ENCODE peak calls at places on chromosome 22, in four cellular contexts. C is left ventricle myocardium inferior, K is brain pericyte, Z is AG04449. D is an unnamed sample.

GRCh38 chr22:49163960-49164690 is 663.5 kb downstream of the BRD1 start:
- DNase-seq in C (no peak), K (no peak), Z (no peak), D (no peak)

GRCh38 chr22:50148991-50149721 is 21.4 kb upstream of the PANX2 start:
- DNase-seq in C (peak), K (no peak), Z (no peak), D (peak)

GRCh38 chr22:20750461-20751184 is 23.3 kb upstream of the SERPIND1 start:
- DNase-seq in C (peak), K (peak), Z (peak), D (no peak)

GRCh38 chr22:39920134-39920743 is 19.4 kb downstream of the GRAP2 start:
- DNase-seq in C (no peak), K (no peak), Z (no peak), D (no peak)

GRCh38 chr22:41478891-41479521 is 10.1 kb downstream of the ACO2 start:
- DNase-seq in C (no peak), K (no peak), Z (no peak), D (no peak)

GRCh38 chr22:43118024-43118849 is 7.7 kb downstream of the BIK start:
- DNase-seq in C (no peak), K (no peak), Z (no peak), D (peak)

GRCh38 chr22:27561301-27561820 is 240.2 kb downstream of the MN1 start:
- DNase-seq in C (no peak), K (no peak), Z (no peak), D (no peak)

GRCh38 chr22:18076060-18076497 is 1.7 kb upstream of the PEX26 start:
- DNase-seq in C (no peak), K (peak), Z (no peak), D (peak)

GRCh38 chr22:49323751-49324415 is 503.8 kb downstream of the BRD1 start:
- DNase-seq in C (no peak), K (no peak), Z (no peak), D (no peak)

GRCh38 chr22:33919591-33920501 is at the start of gene LARGE1:
- DNase-seq in C (peak), K (no peak), Z (no peak), D (peak)

GRCh38 chr22:46389081-46389480 is 53.6 kb downstream of the TRMU start:
- DNase-seq in C (no peak), K (no peak), Z (no peak), D (no peak)

GRCh38 chr22:49524362-49524761 is 303.3 kb downstream of the BRD1 start:
- DNase-seq in C (no peak), K (no peak), Z (no peak), D (no peak)

GRCh38 chr22:50270302-50271010 is at the start of gene MAPK11:
- DNase-seq in C (peak), K (no peak), Z (no peak), D (peak)

GRCh38 chr22:29302402-29302680 is 4.1 kb upstream of the GAS2L1 start:
- DNase-seq in C (no peak), K (no peak), Z (no peak), D (no peak)

GRCh38 chr22:43001271-43002197 is 13.4 kb downstream of the PACSIN2 start:
- DNase-seq in C (no peak), K (no peak), Z (no peak), D (peak)

D was measured in HepG2.